ENCODE peak calls at places on chromosomes 1 and 21, in six cellular contexts. R is neural progenitor cell, I is pancreas, O is spleen, U is body of pancreas, F is stomach. W is an unnamed sample.

GRCh38 chr1:29201595-29202051 is 19.9 kb upstream of the SRSF4 start:
- DNase-seq in O (no peak), U (no peak), F (no peak), R (no peak), I (no peak), W (no peak)

GRCh38 chr1:119279441-119280415 is 88.9 kb upstream of the HAO2 start:
- DNase-seq in U (no peak), O (no peak), I (no peak), F (no peak), R (no peak), W (no peak)

GRCh38 chr1:56416385-56416972 is 162.9 kb downstream of the PLPP3 start:
- DNase-seq in R (no peak), O (no peak), U (no peak), I (no peak), F (no peak), W (no peak)

GRCh38 chr21:36045993-36046392 is 14.3 kb downstream of the SETD4 start:
- DNase-seq in U (no peak), R (no peak), O (no peak), F (no peak), I (no peak), W (no peak)

GRCh38 chr1:11690669-11691301 is 725 bp upstream of the DRAXIN start:
- DNase-seq in R (peak; percentile 88), O (no peak), U (no peak), F (no peak), I (no peak), W (no peak)

GRCh38 chr1:56433056-56433577 is 146.2 kb downstream of the PLPP3 start:
- DNase-seq in I (no peak), F (no peak), R (no peak), O (no peak), U (no peak), W (no peak)

GRCh38 chr1:12477936-12478611 is 139.9 kb downstream of the DHRS3 start:
- DNase-seq in I (peak; percentile 88), F (peak; percentile 69), R (peak; percentile 34), O (peak; percentile 78), U (peak; percentile 72), W (peak; percentile 78)

GRCh38 chr1:91605566-91605965 is 104.9 kb downstream of the CDC7 start:
- DNase-seq in U (no peak), I (no peak), F (no peak), R (no peak), O (no peak), W (no peak)

GRCh38 chr1:157773723-157774350 is 3.1 kb downstream of the FCRL2 start:
- DNase-seq in U (no peak), R (peak; percentile 64), O (no peak), I (no peak), F (no peak), W (no peak)

GRCh38 chr1:11960710-11961109 is 19.5 kb upstream of the MFN2 start:
- DNase-seq in R (no peak), U (no peak), I (no peak), F (no peak), O (no peak), W (peak; percentile 41)

GRCh38 chr21:45140346-45140940 is 66.1 kb downstream of the ADARB1 start:
- DNase-seq in I (no peak), F (peak; percentile 71), U (peak; percentile 68), O (peak; percentile 86), R (peak; percentile 94), W (peak; percentile 70)

GRCh38 chr1:179958359-179958758 is 3.7 kb downstream of the CEP350 start:
- DNase-seq in R (no peak), F (no peak), O (no peak), U (no peak), I (no peak), W (no peak)

GRCh38 chr21:34844033-34844923 is 175.5 kb downstream of the CLIC6 start:
- DNase-seq in F (peak; percentile 60), R (no peak), O (no peak), U (peak; percentile 32), I (no peak), W (no peak)

GRCh38 chr1:48940946-48941732 is 164.4 kb upstream of the BEND5 start:
- DNase-seq in F (no peak), O (no peak), U (no peak), R (no peak), I (no peak), W (no peak)

GRCh38 chr1:936865-937264 is 13.1 kb downstream of the SAMD11 start:
- DNase-seq in R (no peak), F (no peak), O (no peak), I (no peak), U (no peak), W (no peak)

GRCh38 chr1:939511-940107 is 15.9 kb downstream of the SAMD11 start:
- DNase-seq in U (no peak), O (no peak), R (no peak), F (no peak), I (no peak), W (no peak)

GRCh38 chr1:937521-937920 is 13.8 kb downstream of the SAMD11 start:
- DNase-seq in U (no peak), O (no peak), R (no peak), I (no peak), F (no peak), W (no peak)

GRCh38 chr1:938711-939504 is 15.2 kb downstream of the SAMD11 start:
- DNase-seq in U (no peak), R (peak; percentile 72), I (no peak), F (no peak), O (no peak), W (no peak)

GRCh38 chr1:938088-938683 is 14.5 kb downstream of the SAMD11 start:
- DNase-seq in O (no peak), I (no peak), U (peak; percentile 68), R (no peak), F (peak; percentile 82), W (no peak)
- TF ChIP-seq CTCF in O (no peak), I (no peak), U (peak; percentile 83), R (no peak), F (no peak), W (no peak)

DNA sequence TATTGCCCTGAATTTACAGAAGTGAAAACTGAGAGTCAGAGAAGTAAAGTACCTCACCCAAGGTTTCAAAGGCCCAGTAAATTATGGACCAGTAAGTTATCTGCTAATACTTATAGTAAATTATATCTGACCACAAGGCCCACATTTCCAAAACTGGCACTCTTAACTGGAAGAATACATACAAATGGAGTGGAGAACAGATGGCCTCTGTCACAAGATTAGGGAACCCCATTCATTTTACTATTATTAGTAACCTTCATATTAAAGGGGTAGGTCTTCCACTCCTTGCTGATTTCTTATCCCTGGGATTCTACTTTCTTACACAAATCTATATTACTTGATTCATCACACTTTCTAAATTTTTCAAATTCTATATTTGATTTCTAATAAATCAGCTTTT is 588.8 kb downstream of the NEGR1 start:
- DNase-seq in O (no peak), F (no peak), I (no peak), U (no peak), R (no peak), W (no peak)
- H3K9me3 ChIP-seq in O (no peaks in the 10 kb centered on the region), F (no peaks in the 10 kb centered on the region), I (no peaks in the 10 kb centered on the region), U (no peaks in the 10 kb centered on the region), R (no peaks in the 10 kb centered on the region), W (no peaks in the 10 kb centered on the region)

DNA sequence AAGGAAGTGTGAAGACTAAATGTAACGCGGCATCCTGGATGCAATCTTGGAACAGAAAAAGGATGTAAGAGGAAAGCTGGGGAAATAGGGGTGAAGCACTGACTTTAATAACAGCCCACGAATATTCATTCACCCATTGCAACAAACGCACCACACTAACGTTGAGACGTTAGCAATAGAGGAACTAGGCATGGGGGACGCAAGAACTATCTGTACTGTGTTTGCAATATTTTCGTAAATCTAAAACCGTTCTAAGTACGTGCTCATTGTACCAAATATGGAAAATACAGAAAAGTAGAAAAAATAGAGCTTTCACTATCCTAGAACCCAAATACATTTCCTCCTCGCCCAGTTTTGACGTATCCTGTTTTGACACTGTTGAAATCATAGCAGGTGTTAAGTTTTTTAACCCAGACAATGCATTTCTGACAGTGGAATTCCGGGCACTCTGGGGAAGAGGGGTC is 3.9 kb downstream of the LAPTM5 start:
- DNase-seq in I (no peak), O (no peak), R (no peak), U (no peak), F (no peak), W (no peak)
- H3K4me3 ChIP-seq in I (no peak overlapping the region), O (peak overlapping the region; percentile 61), R (no peak overlapping the region), U (no peak overlapping the region), F (no peak overlapping the region), W (no peak overlapping the region)

GRCh38 chr1:16279186-16279585 is 42.2 kb upstream of the CPLANE2 start:
- DNase-seq in F (no peak), R (no peak), O (no peak), I (no peak), U (no peak), W (no peak)

GRCh38 chr1:16276302-16277020 is 39.5 kb upstream of the CPLANE2 start:
- DNase-seq in O (no peak), I (no peak), U (no peak), F (no peak), R (no peak), W (no peak)

GRCh38 chr1:16286122-16286521 is 49.1 kb upstream of the CPLANE2 start:
- DNase-seq in F (no peak), I (no peak), O (no peak), U (no peak), R (no peak), W (no peak)

DNA sequence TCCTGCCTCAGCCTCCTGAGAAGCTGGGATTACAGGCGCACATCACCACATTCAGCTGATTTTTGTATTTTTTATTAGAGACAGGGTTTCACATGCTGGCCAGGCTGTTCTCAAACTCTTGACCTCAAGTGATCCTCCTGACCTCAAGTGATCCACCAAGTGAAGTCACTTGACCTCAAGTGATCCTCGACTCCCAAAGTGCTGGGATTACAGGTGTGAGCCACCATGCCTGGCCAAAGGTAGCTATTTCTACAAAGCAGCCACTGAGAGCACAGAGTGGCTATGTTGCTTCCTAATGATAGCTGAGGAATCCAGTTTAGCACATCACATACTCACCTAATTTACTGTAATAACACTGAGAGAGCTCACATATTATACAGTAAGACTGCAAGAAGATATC is 44.8 kb upstream of the CPLANE2 start:
- DNase-seq in O (no peak), I (no peak), R (no peak), U (no peak), F (no peak), W (peak; percentile 40)
- TF ChIP-seq CTCF in O (no peak), I (no peak), R (no peak), U (no peak), F (no peak), W (no peak)

DNA sequence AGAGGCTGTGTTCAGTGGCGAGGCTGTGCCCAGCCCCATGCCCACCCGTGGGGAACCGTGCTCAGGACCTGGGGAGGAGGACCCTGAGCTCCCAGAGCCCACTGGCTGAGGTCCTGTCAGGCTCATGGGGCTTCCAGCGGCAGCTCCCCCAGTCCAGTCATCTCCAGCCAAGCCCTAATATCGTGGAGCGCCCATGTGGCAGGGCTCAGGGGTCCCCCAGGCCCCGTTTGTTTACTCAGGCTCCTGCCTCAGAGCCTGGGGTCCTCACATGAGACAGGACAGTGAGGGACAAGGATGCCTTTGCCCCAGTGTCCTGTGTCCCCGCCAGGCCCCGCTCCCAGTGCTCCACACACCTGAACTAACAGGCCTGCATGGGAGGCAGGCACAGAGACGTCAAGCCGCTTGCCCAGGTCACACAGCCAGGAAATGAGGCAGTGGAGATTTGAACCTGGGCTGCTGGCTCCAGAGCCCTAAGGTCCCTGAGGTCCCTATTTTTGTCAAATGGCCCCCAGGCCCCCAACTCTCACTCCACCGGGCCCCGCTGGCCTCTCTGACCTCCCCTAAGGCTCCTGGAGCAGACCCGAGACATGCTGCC is 100.7 kb upstream of the ACTRT2 start:
- DNase-seq in F (no peak), R (no peak), I (no peak), U (no peak), O (no peak), W (no peak)
- H3K9me3 ChIP-seq in F (no peaks in the 10 kb centered on the region), R (peaks cover 8% of the 10 kb centered on the region), I (no peaks in the 10 kb centered on the region), U (no peaks in the 10 kb centered on the region), O (no peaks in the 10 kb centered on the region), W (peaks cover 5% of the 10 kb centered on the region)

GRCh38 chr1:149926296-149926695 is 1.3 kb downstream of the SF3B4 start:
- DNase-seq in I (no peak), U (no peak), F (no peak), R (no peak), O (no peak), W (no peak)
- H3K4me3 ChIP-seq in I (no peak overlapping the region), U (no peak overlapping the region), F (peak overlapping the region; percentile 93), R (peak overlapping the region; percentile 93), O (no peak overlapping the region), W (no peak overlapping the region)